ENCODE peak calls at places on chromosomes 11 and 22, in five cellular contexts. I is NCI-H1436; F is activated CD4-positive, alpha-beta T cell treated with anti-CD3 and anti-CD28 coated beads, Interleukin-2, amount 50 U/mL, for 4 hours; L is cardiac fibroblast; W is smooth muscle cell of the brain vasculature. Z is an unnamed sample.

GRCh38 chr11:132427611-132428010 is 1057.2 kb downstream of the NTM start:
- DNase-seq in I (no peak), F (no peak), L (peak), W (no peak), Z (no peak)

GRCh38 chr22:24310969-24311368 is 40.3 kb downstream of the SPECC1L start:
- DNase-seq in I (no peak), F (no peak), L (no peak), W (no peak), Z (no peak)

GRCh38 chr11:30938801-30939200 is 352.6 kb upstream of the MPPED2 start:
- DNase-seq in I (no peak), F (no peak), L (no peak), W (no peak), Z (no peak)

GRCh38 chr11:117976445-117976844 is 9.7 kb upstream of the IL10RA start:
- DNase-seq in I (no peak), F (no peak), L (no peak), W (no peak), Z (no peak)

GRCh38 chr11:70568504-70569172 is 170.3 kb downstream of the CTTN start:
- DNase-seq in I (no peak), F (no peak), L (peak), W (peak), Z (no peak)

GRCh38 chr22:50150161-50151129 is 20.1 kb upstream of the PANX2 start:
- DNase-seq in I (no peak), F (no peak), L (no peak), W (no peak), Z (no peak)

GRCh38 chr22:37669586-37669985 is 5.8 kb upstream of the LGALS1 start:
- DNase-seq in I (no peak), F (no peak), L (no peak), W (no peak), Z (no peak)

GRCh38 chr22:32810241-32811133 is 9.0 kb downstream of the TIMP3 start:
- DNase-seq in I (no peak), F (no peak), L (no peak), W (no peak), Z (no peak)

GRCh38 chr11:78981153-78981552 is 406.5 kb upstream of the NARS2 start:
- DNase-seq in I (no peak), F (no peak), L (no peak), W (no peak), Z (no peak)

GRCh38 chr11:128187377-128187776 is 400.0 kb downstream of the ETS1 start:
- DNase-seq in I (no peak), F (no peak), L (no peak), W (no peak), Z (no peak)

GRCh38 chr22:25750569-25751173 is 8.7 kb downstream of the MYO18B start:
- DNase-seq in I (no peak), F (no peak), L (no peak), W (no peak), Z (no peak)